ENCODE peak calls at places on chromosomes 12 and 14, in seven cellular contexts. One of them, this sample, is unnamed.

GRCh38 chr14:59920378-59920683 is 387 bp downstream of the LRRC9 start:
- DNase-seq in tibial artery: no peak
- DNase-seq in cardiac muscle cell: no peak
- DNase-seq in HFF-Myc: no peak
- DNase-seq in PC-9: no peak
- DNase-seq in astrocyte: no peak
- DNase-seq in astrocyte of the cerebellum: no peak
- DNase-seq in this sample: no peak

GRCh38 chr12:26704684-26705475 is 128.1 kb downstream of the ITPR2 start:
- DNase-seq in tibial artery: no peak
- DNase-seq in cardiac muscle cell: no peak
- DNase-seq in HFF-Myc: no peak
- DNase-seq in PC-9: no peak
- DNase-seq in astrocyte: peak
- DNase-seq in astrocyte of the cerebellum: no peak
- DNase-seq in this sample: no peak

GRCh38 chr14:68576496-68577244 is 216.2 kb downstream of the ZFP36L1 start:
- DNase-seq in tibial artery: peak
- DNase-seq in cardiac muscle cell: peak
- DNase-seq in HFF-Myc: no peak
- DNase-seq in PC-9: peak
- DNase-seq in astrocyte: peak
- DNase-seq in astrocyte of the cerebellum: peak
- DNase-seq in this sample: no peak

GRCh38 chr12:29455087-29455486 is 42.4 kb downstream of the OVCH1 start:
- DNase-seq in tibial artery: no peak
- DNase-seq in cardiac muscle cell: no peak
- DNase-seq in HFF-Myc: no peak
- DNase-seq in PC-9: no peak
- DNase-seq in astrocyte: no peak
- DNase-seq in astrocyte of the cerebellum: no peak
- DNase-seq in this sample: no peak

GRCh38 chr12:27331299-27331926 is 1.2 kb upstream of the BMAL2 start:
- DNase-seq in tibial artery: no peak
- DNase-seq in cardiac muscle cell: peak
- DNase-seq in HFF-Myc: peak
- DNase-seq in PC-9: peak
- DNase-seq in astrocyte: peak
- DNase-seq in astrocyte of the cerebellum: peak
- DNase-seq in this sample: peak

GRCh38 chr12:26029741-26030033 is 71.2 kb downstream of the RASSF8 start:
- DNase-seq in tibial artery: no peak
- DNase-seq in cardiac muscle cell: no peak
- DNase-seq in HFF-Myc: no peak
- DNase-seq in PC-9: no peak
- DNase-seq in astrocyte: peak
- DNase-seq in astrocyte of the cerebellum: no peak
- DNase-seq in this sample: no peak

GRCh38 chr14:80167793-80168448 is 43.4 kb downstream of the DIO2 start:
- DNase-seq in tibial artery: no peak
- DNase-seq in cardiac muscle cell: no peak
- DNase-seq in HFF-Myc: no peak
- DNase-seq in PC-9: no peak
- DNase-seq in astrocyte: no peak
- DNase-seq in astrocyte of the cerebellum: no peak
- DNase-seq in this sample: no peak

GRCh38 chr12:71626098-71626497 is 37.5 kb downstream of the ZFC3H1 start:
- DNase-seq in tibial artery: no peak
- DNase-seq in cardiac muscle cell: peak
- DNase-seq in HFF-Myc: no peak
- DNase-seq in PC-9: no peak
- DNase-seq in astrocyte: no peak
- DNase-seq in astrocyte of the cerebellum: no peak
- DNase-seq in this sample: no peak

GRCh38 chr12:132333273-132333672 is 3.9 kb upstream of the GALNT9 start:
- DNase-seq in tibial artery: no peak
- DNase-seq in cardiac muscle cell: no peak
- DNase-seq in HFF-Myc: no peak
- DNase-seq in PC-9: no peak
- DNase-seq in astrocyte: no peak
- DNase-seq in astrocyte of the cerebellum: no peak
- DNase-seq in this sample: no peak

GRCh38 chr12:32440120-32440865 is 40.9 kb downstream of the FGD4 start:
- DNase-seq in tibial artery: no peak
- DNase-seq in cardiac muscle cell: no peak
- DNase-seq in HFF-Myc: no peak
- DNase-seq in PC-9: peak
- DNase-seq in astrocyte: no peak
- DNase-seq in astrocyte of the cerebellum: no peak
- DNase-seq in this sample: peak

GRCh38 chr12:2804390-2805145 is 7.9 kb upstream of the ITFG2 start:
- DNase-seq in tibial artery: peak
- DNase-seq in cardiac muscle cell: peak
- DNase-seq in HFF-Myc: no peak
- DNase-seq in PC-9: no peak
- DNase-seq in astrocyte: peak
- DNase-seq in astrocyte of the cerebellum: peak
- DNase-seq in this sample: no peak

GRCh38 chr14:56482306-56482705 is 97.3 kb upstream of the TMEM260 start:
- DNase-seq in tibial artery: no peak
- DNase-seq in cardiac muscle cell: peak
- DNase-seq in HFF-Myc: no peak
- DNase-seq in PC-9: no peak
- DNase-seq in astrocyte: no peak
- DNase-seq in astrocyte of the cerebellum: no peak
- DNase-seq in this sample: peak

GRCh38 chr12:49552899-49553298 is 14.1 kb downstream of the KCNH3 start:
- DNase-seq in tibial artery: no peak
- DNase-seq in cardiac muscle cell: no peak
- DNase-seq in HFF-Myc: no peak
- DNase-seq in PC-9: no peak
- DNase-seq in astrocyte: no peak
- DNase-seq in astrocyte of the cerebellum: no peak
- DNase-seq in this sample: no peak

GRCh38 chr12:47214771-47215170 is 135.0 kb upstream of the AMIGO2 start:
- DNase-seq in tibial artery: no peak
- DNase-seq in cardiac muscle cell: no peak
- DNase-seq in HFF-Myc: no peak
- DNase-seq in PC-9: no peak
- DNase-seq in astrocyte: no peak
- DNase-seq in astrocyte of the cerebellum: no peak
- DNase-seq in this sample: no peak

GRCh38 chr12:8698132-8698829 is 490 bp downstream of the RIMKLB start:
- DNase-seq in tibial artery: peak
- DNase-seq in cardiac muscle cell: peak
- DNase-seq in HFF-Myc: no peak
- DNase-seq in PC-9: no peak
- DNase-seq in astrocyte: peak
- DNase-seq in astrocyte of the cerebellum: no peak
- DNase-seq in this sample: peak

GRCh38 chr12:121138284-121138683 is 5.6 kb downstream of the P2RX7 start:
- DNase-seq in tibial artery: no peak
- DNase-seq in cardiac muscle cell: no peak
- DNase-seq in HFF-Myc: no peak
- DNase-seq in PC-9: no peak
- DNase-seq in astrocyte: no peak
- DNase-seq in astrocyte of the cerebellum: no peak
- DNase-seq in this sample: no peak
- H3K4me3 ChIP-seq in tibial artery: no peak
- H3K4me3 ChIP-seq in cardiac muscle cell: no peak
- H3K4me3 ChIP-seq in HFF-Myc: no peak
- H3K4me3 ChIP-seq in PC-9: no peak
- H3K4me3 ChIP-seq in astrocyte: no peak
- H3K4me3 ChIP-seq in astrocyte of the cerebellum: no peak
- H3K4me3 ChIP-seq in this sample: no peak

GRCh38 chr12:111457071-111457470 is 51.3 kb downstream of the SH2B3 start:
- DNase-seq in tibial artery: no peak
- DNase-seq in cardiac muscle cell: no peak
- DNase-seq in HFF-Myc: no peak
- DNase-seq in PC-9: no peak
- DNase-seq in astrocyte: no peak
- DNase-seq in astrocyte of the cerebellum: no peak
- DNase-seq in this sample: no peak
- H3K4me3 ChIP-seq in tibial artery: no peak
- H3K4me3 ChIP-seq in cardiac muscle cell: no peak
- H3K4me3 ChIP-seq in HFF-Myc: no peak
- H3K4me3 ChIP-seq in PC-9: no peak
- H3K4me3 ChIP-seq in astrocyte: no peak
- H3K4me3 ChIP-seq in astrocyte of the cerebellum: no peak
- H3K4me3 ChIP-seq in this sample: no peak

DNA sequence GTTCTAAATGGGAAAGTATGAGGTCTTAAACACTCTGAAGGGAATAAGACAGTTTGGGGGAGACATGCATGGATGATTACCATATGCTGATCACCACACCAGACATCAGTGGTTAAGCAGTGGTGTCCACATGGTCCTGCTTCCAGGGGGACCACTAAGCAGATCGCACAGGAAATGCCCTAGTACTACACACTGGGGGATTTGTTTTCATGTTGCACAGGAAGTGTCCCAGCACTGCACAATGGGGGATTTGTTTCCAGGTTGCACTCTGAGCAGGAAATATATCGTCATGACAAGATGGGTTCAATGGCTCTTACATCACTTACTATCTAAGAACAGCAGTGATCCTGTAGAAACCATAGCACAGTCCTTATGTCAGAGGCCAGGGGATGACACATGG is 245.5 kb downstream of the BCL11B start:
- DNase-seq in tibial artery: peak
- DNase-seq in cardiac muscle cell: no peak
- DNase-seq in HFF-Myc: no peak
- DNase-seq in PC-9: no peak
- DNase-seq in astrocyte: no peak
- DNase-seq in astrocyte of the cerebellum: no peak
- DNase-seq in this sample: no peak
- H3K4me3 ChIP-seq in tibial artery: no peak
- H3K4me3 ChIP-seq in cardiac muscle cell: no peak
- H3K4me3 ChIP-seq in HFF-Myc: no peak
- H3K4me3 ChIP-seq in PC-9: no peak
- H3K4me3 ChIP-seq in astrocyte: no peak
- H3K4me3 ChIP-seq in astrocyte of the cerebellum: no peak
- H3K4me3 ChIP-seq in this sample: no peak

GRCh38 chr12:33586576-33586975 is 147.0 kb upstream of the SYT10 start:
- DNase-seq in tibial artery: no peak
- DNase-seq in cardiac muscle cell: no peak
- DNase-seq in HFF-Myc: no peak
- DNase-seq in PC-9: no peak
- DNase-seq in astrocyte: no peak
- DNase-seq in astrocyte of the cerebellum: no peak
- DNase-seq in this sample: no peak

GRCh38 chr12:33589609-33590114 is 150.0 kb upstream of the SYT10 start:
- DNase-seq in tibial artery: no peak
- DNase-seq in cardiac muscle cell: no peak
- DNase-seq in HFF-Myc: no peak
- DNase-seq in PC-9: no peak
- DNase-seq in astrocyte: no peak
- DNase-seq in astrocyte of the cerebellum: no peak
- DNase-seq in this sample: no peak

GRCh38 chr12:33593753-33594152 is 154.1 kb upstream of the SYT10 start:
- DNase-seq in tibial artery: no peak
- DNase-seq in cardiac muscle cell: no peak
- DNase-seq in HFF-Myc: no peak
- DNase-seq in PC-9: no peak
- DNase-seq in astrocyte: no peak
- DNase-seq in astrocyte of the cerebellum: no peak
- DNase-seq in this sample: no peak

GRCh38 chr12:33588082-33588712 is 148.6 kb upstream of the SYT10 start:
- DNase-seq in tibial artery: no peak
- DNase-seq in cardiac muscle cell: peak
- DNase-seq in HFF-Myc: no peak
- DNase-seq in PC-9: peak
- DNase-seq in astrocyte: peak
- DNase-seq in astrocyte of the cerebellum: no peak
- DNase-seq in this sample: peak

GRCh38 chr12:33588725-33589405 is 149.2 kb upstream of the SYT10 start:
- DNase-seq in tibial artery: no peak
- DNase-seq in cardiac muscle cell: peak
- DNase-seq in HFF-Myc: no peak
- DNase-seq in PC-9: no peak
- DNase-seq in astrocyte: no peak
- DNase-seq in astrocyte of the cerebellum: no peak
- DNase-seq in this sample: no peak
- H3K4me3 ChIP-seq in tibial artery: no peak
- H3K4me3 ChIP-seq in cardiac muscle cell: no peak
- H3K4me3 ChIP-seq in HFF-Myc: no peak
- H3K4me3 ChIP-seq in PC-9: peak
- H3K4me3 ChIP-seq in astrocyte: no peak
- H3K4me3 ChIP-seq in astrocyte of the cerebellum: no peak
- H3K4me3 ChIP-seq in this sample: no peak

GRCh38 chr14:99565383-99565782 is 38.6 kb downstream of the CCDC85C start:
- DNase-seq in tibial artery: no peak
- DNase-seq in cardiac muscle cell: no peak
- DNase-seq in HFF-Myc: no peak
- DNase-seq in PC-9: no peak
- DNase-seq in astrocyte: no peak
- DNase-seq in astrocyte of the cerebellum: no peak
- DNase-seq in this sample: no peak

GRCh38 chr14:99563749-99564129 is 40.3 kb downstream of the CCDC85C start:
- DNase-seq in tibial artery: no peak
- DNase-seq in cardiac muscle cell: no peak
- DNase-seq in HFF-Myc: no peak
- DNase-seq in PC-9: no peak
- DNase-seq in astrocyte: no peak
- DNase-seq in astrocyte of the cerebellum: no peak
- DNase-seq in this sample: no peak

GRCh38 chr14:99562848-99563748 is 40.9 kb downstream of the CCDC85C start:
- DNase-seq in tibial artery: peak
- DNase-seq in cardiac muscle cell: peak
- DNase-seq in HFF-Myc: no peak
- DNase-seq in PC-9: peak
- DNase-seq in astrocyte: peak
- DNase-seq in astrocyte of the cerebellum: peak
- DNase-seq in this sample: no peak

GRCh38 chr14:99564903-99565259 is 39.1 kb downstream of the CCDC85C start:
- DNase-seq in tibial artery: no peak
- DNase-seq in cardiac muscle cell: no peak
- DNase-seq in HFF-Myc: no peak
- DNase-seq in PC-9: no peak
- DNase-seq in astrocyte: no peak
- DNase-seq in astrocyte of the cerebellum: no peak
- DNase-seq in this sample: no peak

DNA sequence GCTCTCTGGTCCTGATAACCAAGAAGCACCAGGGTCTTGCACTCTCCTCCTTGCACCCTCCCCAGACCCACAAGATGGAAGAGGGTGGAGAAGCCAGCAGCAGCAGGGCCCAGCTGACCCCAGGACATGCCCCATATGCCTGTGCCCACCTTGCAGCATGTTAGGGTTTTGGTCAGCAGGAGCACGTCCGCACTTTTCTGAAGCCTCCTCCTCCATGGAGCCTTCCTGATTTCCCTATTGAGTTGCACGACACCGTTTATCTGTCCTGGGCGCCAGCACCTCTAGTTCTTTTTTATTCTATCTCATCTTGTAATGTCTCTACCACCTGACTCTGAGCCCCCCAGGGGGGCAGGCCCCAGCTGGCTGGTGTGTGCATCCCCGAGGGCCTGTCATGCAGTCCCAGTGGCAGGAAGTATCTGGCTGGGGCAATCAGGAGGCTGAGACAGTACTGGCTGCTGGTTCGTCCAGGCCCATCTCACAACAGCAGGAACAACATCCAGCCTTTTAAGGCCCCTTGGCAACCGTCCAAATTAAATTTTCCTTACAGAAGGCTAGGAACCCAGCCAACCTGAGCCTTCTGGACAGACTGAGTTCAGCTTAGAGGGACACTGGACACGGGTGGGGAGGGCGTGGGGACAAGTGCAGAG is 39.6 kb downstream of the CCDC85C start:
- DNase-seq in tibial artery: peak
- DNase-seq in cardiac muscle cell: peak
- DNase-seq in HFF-Myc: no peak
- DNase-seq in PC-9: no peak
- DNase-seq in astrocyte: peak
- DNase-seq in astrocyte of the cerebellum: peak
- DNase-seq in this sample: no peak
- H3K4me3 ChIP-seq in tibial artery: no peak
- H3K4me3 ChIP-seq in cardiac muscle cell: no peak
- H3K4me3 ChIP-seq in HFF-Myc: no peak
- H3K4me3 ChIP-seq in PC-9: no peak
- H3K4me3 ChIP-seq in astrocyte: no peak
- H3K4me3 ChIP-seq in astrocyte of the cerebellum: no peak
- H3K4me3 ChIP-seq in this sample: no peak

This sample was measured in epithelial cell of esophagus.